ENCODE peak calls at places on chromosomes 6 and 20, in nine cellular contexts. O is Peyer's patch, M is colonic mucosa, P is cardiac muscle cell, F is HFFc6, I is AG04449, L is suprapubic skin, C is natural killer cell, G is tibial artery. Q is an unnamed sample.

GRCh38 chr6:12233693-12234551 is 56.2 kb upstream of the EDN1 start:
- DNase-seq in O (no peak), M (peak; percentile 67), P (peak; percentile 55), F (peak; percentile 84), I (peak; percentile 46), L (no peak), C (no peak), G (no peak), Q (no peak)

GRCh38 chr6:44302856-44303255 is 10.3 kb downstream of the AARS2 start:
- DNase-seq in O (no peak), M (no peak), P (no peak), F (no peak), I (no peak), L (peak; percentile 67), C (no peak), G (no peak), Q (no peak)

GRCh38 chr20:59888050-59888449 is 45.4 kb downstream of the SYCP2 start:
- DNase-seq in O (no peak), M (no peak), P (no peak), F (no peak), I (no peak), L (no peak), C (no peak), G (no peak), Q (no peak)

GRCh38 chr6:129340983-129341382 is 369.0 kb downstream of the ARHGAP18 start:
- DNase-seq in O (no peak), M (no peak), P (no peak), F (peak; percentile 87), I (peak; percentile 82), L (no peak), C (no peak), G (peak; percentile 34), Q (no peak)

GRCh38 chr20:3115190-3116107 is 30.9 kb upstream of the AVP start:
- DNase-seq in O (no peak), M (no peak), P (peak; percentile 68), F (peak; percentile 35), I (no peak), L (no peak), C (no peak), G (no peak), Q (no peak)

GRCh38 chr20:41047975-41048305 is 19.3 kb downstream of the TOP1 start:
- DNase-seq in O (no peak), M (no peak), P (no peak), F (no peak), I (no peak), L (no peak), C (no peak), G (no peak), Q (no peak)

GRCh38 chr6:137005073-137005472 is 39.7 kb downstream of the IL20RA start:
- DNase-seq in O (no peak), M (no peak), P (no peak), F (no peak), I (no peak), L (no peak), C (no peak), G (no peak), Q (no peak)

GRCh38 chr20:53918010-53918311 is 152.4 kb downstream of the BCAS1 start:
- DNase-seq in O (no peak), M (no peak), P (no peak), F (no peak), I (no peak), L (no peak), C (no peak), G (no peak), Q (no peak)

GRCh38 chr6:166935353-166935752 is 21.0 kb downstream of the RNASET2 start:
- DNase-seq in O (peak; percentile 13), M (no peak), P (no peak), F (no peak), I (no peak), L (no peak), C (no peak), G (no peak), Q (no peak)

GRCh38 chr6:149852180-149852579 is 12.0 kb downstream of the LRP11 start:
- DNase-seq in O (peak; percentile 25), M (no peak), P (no peak), F (no peak), I (no peak), L (no peak), C (no peak), G (no peak), Q (no peak)

GRCh38 chr20:50585214-50585613 is 75.0 kb downstream of the PTPN1 start:
- DNase-seq in O (no peak), M (no peak), P (no peak), F (no peak), I (no peak), L (no peak), C (no peak), G (no peak), Q (no peak)

GRCh38 chr6:144265390-144265789 is 19.7 kb upstream of the UTRN start:
- DNase-seq in O (no peak), M (no peak), P (peak; percentile 57), F (peak; percentile 59), I (no peak), L (no peak), C (no peak), G (no peak), Q (no peak)

GRCh38 chr6:149963212-149963461 is 606 bp upstream of the ULBP1 start:
- DNase-seq in O (no peak), M (peak; percentile 31), P (no peak), F (peak; percentile 59), I (no peak), L (peak; percentile 65), C (no peak), G (no peak), Q (no peak)

GRCh38 chr20:49046087-49046900 is at the start of gene CSE1L:
- DNase-seq in O (peak; percentile 93), M (peak; percentile 95), P (peak; percentile 97), F (peak; percentile 93), I (peak; percentile 69), L (peak; percentile 98), C (peak; percentile 94), G (peak; percentile 94), Q (peak; percentile 74)

GRCh38 chr20:24872291-24873014 is 76.6 kb upstream of the CST7 start:
- DNase-seq in O (no peak), M (no peak), P (no peak), F (no peak), I (no peak), L (no peak), C (no peak), G (no peak), Q (no peak)

GRCh38 chr6:20564269-20564668 is 30.0 kb downstream of the CDKAL1 start:
- DNase-seq in O (no peak), M (no peak), P (peak; percentile 7), F (peak; percentile 9), I (no peak), L (no peak), C (no peak), G (no peak), Q (no peak)

GRCh38 chr6:167581637-167582036 is 245.1 kb upstream of the AFDN start:
- DNase-seq in O (peak; percentile 1), M (peak; percentile 7), P (no peak), F (no peak), I (no peak), L (peak; percentile 44), C (no peak), G (no peak), Q (peak; percentile 9)

GRCh38 chr6:75893058-75893775 is 144.2 kb downstream of the MYO6 start:
- DNase-seq in O (no peak), M (no peak), P (peak; percentile 83), F (peak; percentile 77), I (peak; percentile 28), L (no peak), C (no peak), G (no peak), Q (no peak)

GRCh38 chr20:6769953-6770831 is 2.7 kb downstream of the BMP2 start:
- DNase-seq in O (no peak), M (peak; percentile 78), P (peak; percentile 63), F (no peak), I (no peak), L (peak; percentile 83), C (peak; percentile 24), G (peak; percentile 29), Q (no peak)

GRCh38 chr6:2482773-2483172 is 237.4 kb upstream of the GMDS start:
- DNase-seq in O (no peak), M (no peak), P (no peak), F (no peak), I (no peak), L (no peak), C (no peak), G (no peak), Q (no peak)
- TF ChIP-seq CTCF in O (no peak), M (no peak), P (no peak), F (peak; percentile 28), I (no peak), L (no peak), C (no peak), G (no peak), Q (no peak)

DNA sequence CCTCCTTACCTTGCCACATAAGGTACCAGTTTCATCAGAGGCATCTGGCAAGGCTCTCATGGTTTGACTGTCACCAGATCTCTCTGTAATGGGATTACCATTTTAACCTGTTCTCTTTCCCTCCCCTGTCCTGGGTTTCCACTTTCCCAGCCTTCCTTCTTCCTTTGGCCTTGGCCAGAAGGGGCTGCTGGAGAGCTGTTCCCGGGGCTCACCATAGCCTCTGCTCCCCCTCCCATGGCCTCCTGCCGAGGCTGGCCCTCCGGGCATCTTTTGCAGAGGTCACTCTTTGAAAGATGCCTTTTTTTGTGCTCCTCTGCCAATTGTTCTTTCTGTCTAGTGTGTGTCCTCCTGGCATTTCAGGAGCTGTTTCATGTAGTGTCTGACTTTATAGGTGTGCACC is 100.7 kb upstream of the SCP2D1 start:
- DNase-seq in O (no peak), M (no peak), P (no peak), F (no peak), I (no peak), L (no peak), C (no peak), G (no peak), Q (no peak)
- TF ChIP-seq CTCF in O (no peak), M (no peak), P (no peak), F (no peak), I (no peak), L (no peak), C (no peak), G (no peak), Q (no peak)

GRCh38 chr6:134921980-134922313 is 28.0 kb downstream of the ALDH8A1 start:
- DNase-seq in O (no peak), M (no peak), P (no peak), F (no peak), I (no peak), L (no peak), C (no peak), G (no peak), Q (no peak)

GRCh38 chr6:134920422-134920821 is 29.5 kb downstream of the ALDH8A1 start:
- DNase-seq in O (no peak), M (no peak), P (no peak), F (no peak), I (no peak), L (no peak), C (no peak), G (no peak), Q (no peak)

GRCh38 chr6:134921276-134921979 is 28.5 kb downstream of the ALDH8A1 start:
- DNase-seq in O (no peak), M (no peak), P (no peak), F (no peak), I (no peak), L (no peak), C (no peak), G (no peak), Q (no peak)

GRCh38 chr6:134918418-134918961 is 31.4 kb downstream of the ALDH8A1 start:
- DNase-seq in O (no peak), M (no peak), P (no peak), F (no peak), I (no peak), L (no peak), C (no peak), G (no peak), Q (no peak)
- TF ChIP-seq CTCF in O (no peak), M (no peak), P (no peak), F (peak; percentile 12), I (no peak), L (no peak), C (no peak), G (no peak), Q (no peak)

GRCh38 chr20:36342316-36342715 is 36.2 kb downstream of the DLGAP4 start:
- DNase-seq in O (no peak), M (no peak), P (no peak), F (no peak), I (no peak), L (no peak), C (no peak), G (no peak), Q (no peak)
- TF ChIP-seq CTCF in O (no peak), M (no peak), P (no peak), F (no peak), I (no peak), L (no peak), C (no peak), G (no peak), Q (no peak)